ENCODE peak calls at places on chromosome 5, in ten cellular contexts. K is pancreas; W is cardiac muscle cell; I is CD8-positive, alpha-beta T cell; J is breast epithelium; F is AG09309; M is foreskin fibroblast; T is tibial nerve; Y is OCI-LY7; C is heart right ventricle. H is an unnamed sample.

GRCh38 chr5:180304431-180305375 is 12.8 kb upstream of the MAPK9 start:
- DNase-seq in K (peak), W (no peak), I (no peak), J (no peak), F (no peak), M (no peak), T (no peak), Y (no peak), C (no peak), H (no peak)

GRCh38 chr5:169037478-169037877 is 263.5 kb downstream of the SLIT3 start:
- DNase-seq in K (no peak), W (peak), I (no peak), J (no peak), F (no peak), M (no peak), T (no peak), Y (no peak), C (no peak), H (no peak)

GRCh38 chr5:66828551-66829421 is 232.6 kb downstream of the MAST4 start:
- DNase-seq in K (no peak), W (peak), I (peak), J (no peak), F (no peak), M (peak), T (peak), Y (no peak), C (peak), H (peak)

GRCh38 chr5:140821375-140822280 is at the start of gene PCDHA5:
- DNase-seq in K (no peak), W (no peak), I (no peak), J (no peak), F (no peak), M (peak), T (peak), Y (peak), C (no peak), H (no peak)

GRCh38 chr5:10528827-10529226 is 35.0 kb upstream of the ANKRD33B start:
- DNase-seq in K (no peak), W (no peak), I (no peak), J (no peak), F (no peak), M (no peak), T (no peak), Y (no peak), C (no peak), H (no peak)

GRCh38 chr5:677131-678101 is 15.7 kb downstream of the TPPP start:
- DNase-seq in K (peak), W (no peak), I (peak), J (peak), F (no peak), M (no peak), T (no peak), Y (no peak), C (no peak), H (no peak)

GRCh38 chr5:33649801-33650482 is 209.2 kb downstream of the TARS1 start:
- DNase-seq in K (no peak), W (no peak), I (no peak), J (no peak), F (peak), M (peak), T (no peak), Y (no peak), C (no peak), H (peak)

GRCh38 chr5:173472164-173472563 is 143.9 kb upstream of the STC2 start:
- DNase-seq in K (no peak), W (no peak), I (no peak), J (no peak), F (peak), M (peak), T (peak), Y (no peak), C (no peak), H (peak)

GRCh38 chr5:100161868-100162267 is 373.3 kb upstream of the FAM174A start:
- DNase-seq in K (no peak), W (no peak), I (no peak), J (no peak), F (no peak), M (no peak), T (no peak), Y (no peak), C (no peak), H (no peak)

GRCh38 chr5:3029396-3029795 is 277.9 kb upstream of the IRX2 start:
- DNase-seq in K (peak), W (no peak), I (no peak), J (no peak), F (no peak), M (no peak), T (no peak), Y (no peak), C (no peak), H (no peak)

GRCh38 chr5:167582916-167583315 is 708.5 kb upstream of the WWC1 start:
- DNase-seq in K (no peak), W (no peak), I (no peak), J (no peak), F (no peak), M (peak), T (no peak), Y (no peak), C (no peak), H (peak)

GRCh38 chr5:87020099-87020934 is 247.4 kb upstream of the RASA1 start:
- DNase-seq in K (no peak), W (peak), I (peak), J (no peak), F (no peak), M (peak), T (peak), Y (peak), C (peak), H (no peak)

GRCh38 chr5:107088907-107089306 is 581.8 kb downstream of the EFNA5 start:
- DNase-seq in K (no peak), W (no peak), I (no peak), J (no peak), F (no peak), M (peak), T (no peak), Y (no peak), C (no peak), H (no peak)

GRCh38 chr5:37638897-37639296 is 200.9 kb downstream of the GDNF start:
- DNase-seq in K (no peak), W (no peak), I (no peak), J (no peak), F (no peak), M (peak), T (no peak), Y (no peak), C (no peak), H (no peak)

GRCh38 chr5:178590141-178590923 is at the start of gene COL23A1:
- DNase-seq in K (peak), W (peak), I (peak), J (no peak), F (no peak), M (peak), T (peak), Y (no peak), C (peak), H (peak)

GRCh38 chr5:168118042-168118668 is 173.3 kb upstream of the WWC1 start:
- DNase-seq in K (no peak), W (no peak), I (no peak), J (no peak), F (no peak), M (no peak), T (no peak), Y (no peak), C (no peak), H (no peak)

GRCh38 chr5:163544041-163544440 is 38.6 kb downstream of the MAT2B start:
- DNase-seq in K (no peak), W (no peak), I (no peak), J (no peak), F (no peak), M (no peak), T (no peak), Y (no peak), C (no peak), H (no peak)

GRCh38 chr5:61289241-61289640 is 42.8 kb upstream of the ZSWIM6 start:
- DNase-seq in K (no peak), W (no peak), I (no peak), J (no peak), F (no peak), M (peak), T (no peak), Y (no peak), C (no peak), H (no peak)
- TF ChIP-seq CTCF in K (no peak), W (no peak), I (no peak), J (no peak), F (peak), M (no peak), T (no peak), Y (no peak), C (no peak), H (no peak)

GRCh38 chr5:149345892-149346222 is 558 bp downstream of the GRPEL2 start:
- DNase-seq in K (no peak), W (no peak), I (no peak), J (no peak), F (no peak), M (peak), T (no peak), Y (peak), C (no peak), H (no peak)

GRCh38 chr5:149345147-149345891 is at the start of gene GRPEL2:
- DNase-seq in K (peak), W (peak), I (peak), J (peak), F (peak), M (peak), T (peak), Y (peak), C (peak), H (peak)

GRCh38 chr5:149352169-149352568 is 5.7 kb upstream of the PCYOX1L start:
- DNase-seq in K (no peak), W (no peak), I (no peak), J (no peak), F (no peak), M (no peak), T (no peak), Y (no peak), C (no peak), H (no peak)

GRCh38 chr5:149349382-149349781 is 4.1 kb downstream of the GRPEL2 start:
- DNase-seq in K (no peak), W (no peak), I (no peak), J (no peak), F (no peak), M (no peak), T (no peak), Y (no peak), C (no peak), H (no peak)

DNA sequence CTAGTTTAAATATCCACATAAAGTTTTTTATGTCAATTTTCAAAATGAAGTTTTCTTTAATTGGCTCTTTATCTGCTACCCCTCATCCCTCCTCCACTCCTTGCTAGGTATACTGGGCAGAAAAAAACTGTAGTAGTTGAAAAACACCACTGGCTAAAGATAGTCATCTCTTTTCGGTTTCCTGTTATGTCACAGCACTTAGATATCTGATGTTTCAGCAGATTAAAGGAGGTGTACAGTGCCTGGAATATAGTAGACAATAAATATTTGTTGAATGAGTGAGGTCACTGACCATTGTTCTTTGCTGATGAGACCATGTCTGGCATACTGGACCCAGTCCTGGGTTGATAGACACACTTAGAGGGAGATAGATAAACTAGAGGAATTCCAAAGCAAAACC is 3.2 kb downstream of the GRPEL2 start:
- DNase-seq in K (no peak), W (no peak), I (no peak), J (no peak), F (no peak), M (no peak), T (no peak), Y (no peak), C (no peak), H (no peak)
- H3K4me3 ChIP-seq in K (no peak), W (no peak), I (no peak), J (no peak), F (no peak), M (no peak), T (no peak), Y (peak), C (no peak), H (no peak)

GRCh38 chr5:108579236-108579635 is 168.5 kb upstream of the FER start:
- DNase-seq in K (no peak), W (no peak), I (no peak), J (no peak), F (no peak), M (peak), T (no peak), Y (no peak), C (no peak), H (no peak)
- TF ChIP-seq CTCF in K (no peak), W (no peak), I (no peak), J (no peak), F (no peak), M (no peak), T (no peak), Y (no peak), C (no peak), H (no peak)

GRCh38 chr5:73392775-73393174 is 55.8 kb downstream of the FOXD1 start:
- DNase-seq in K (no peak), W (no peak), I (no peak), J (no peak), F (no peak), M (no peak), T (no peak), Y (no peak), C (no peak), H (no peak)

GRCh38 chr5:73391441-73391871 is 57.1 kb downstream of the FOXD1 start:
- DNase-seq in K (no peak), W (no peak), I (no peak), J (no peak), F (peak), M (peak), T (no peak), Y (no peak), C (no peak), H (no peak)

GRCh38 chr5:73395274-73395673 is 53.3 kb downstream of the FOXD1 start:
- DNase-seq in K (no peak), W (no peak), I (no peak), J (no peak), F (no peak), M (no peak), T (no peak), Y (no peak), C (no peak), H (peak)

GRCh38 chr5:73393606-73394489 is 54.7 kb downstream of the FOXD1 start:
- DNase-seq in K (no peak), W (no peak), I (no peak), J (no peak), F (no peak), M (no peak), T (no peak), Y (no peak), C (no peak), H (no peak)

DNA sequence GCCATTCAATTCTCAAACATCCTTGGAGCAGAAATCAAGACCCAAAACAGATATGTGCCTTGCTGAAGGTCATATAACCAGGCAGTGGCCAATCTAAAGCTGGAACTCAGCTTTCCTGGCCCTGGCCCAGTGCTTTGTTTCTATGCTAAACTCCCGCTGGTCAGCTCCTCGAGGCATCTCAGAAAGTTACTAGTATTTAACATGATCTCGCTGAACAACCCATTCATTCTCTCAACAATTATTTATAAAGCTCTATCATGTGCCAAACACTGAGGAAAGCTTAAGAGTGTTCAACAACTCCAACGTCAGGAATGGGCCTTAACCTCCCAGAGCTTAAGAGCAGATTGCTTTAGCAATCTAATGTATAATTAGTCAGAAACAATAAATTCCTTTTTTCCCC is 54.0 kb downstream of the FOXD1 start:
- DNase-seq in K (no peak), W (no peak), I (no peak), J (no peak), F (no peak), M (no peak), T (no peak), Y (no peak), C (no peak), H (no peak)
- H3K4me3 ChIP-seq in K (no peak), W (no peak), I (no peak), J (no peak), F (no peak), M (no peak), T (no peak), Y (no peak), C (no peak), H (no peak)

DNA sequence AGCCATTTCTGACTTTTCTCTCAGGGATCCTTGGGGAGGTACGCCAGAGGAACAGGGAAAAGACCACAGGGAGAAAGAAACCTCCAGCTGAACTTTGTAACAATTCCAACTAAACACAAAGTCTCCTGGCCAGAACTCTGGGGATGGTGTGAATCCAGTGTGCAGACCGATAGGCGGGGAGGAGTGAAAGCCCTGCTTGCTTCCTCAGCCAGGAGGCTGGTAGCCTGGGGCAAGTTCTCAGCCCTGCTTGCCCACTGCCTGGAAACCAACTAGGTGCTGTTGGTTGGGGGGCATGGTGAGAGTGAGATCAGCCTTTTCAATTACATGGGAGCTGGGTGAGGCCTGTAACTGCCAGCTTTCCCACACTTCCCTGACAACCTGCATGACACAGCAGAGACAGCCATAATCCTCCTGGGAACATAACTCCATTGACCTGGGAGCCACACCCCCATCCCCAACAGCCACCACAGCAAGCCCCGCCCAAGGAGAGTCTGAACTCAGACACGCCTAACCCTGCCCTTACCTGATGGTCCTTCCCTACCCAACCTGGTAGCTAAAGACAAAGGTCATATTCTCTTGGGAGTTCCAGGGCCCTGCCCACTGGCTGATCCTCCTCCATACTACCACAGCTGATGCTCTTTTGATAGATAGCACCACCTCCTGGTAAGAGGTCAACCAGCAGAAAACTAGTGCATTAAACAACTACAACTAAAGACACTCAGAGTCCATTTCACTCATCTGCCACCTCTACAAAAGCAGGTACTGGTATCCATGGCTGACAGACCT is 100.1 kb upstream of the TNFAIP8 start:
- DNase-seq in K (peak), W (no peak), I (no peak), J (no peak), F (no peak), M (no peak), T (no peak), Y (peak), C (no peak), H (no peak)
- TF ChIP-seq CTCF in K (no peak), W (peak), I (no peak), J (no peak), F (peak), M (peak), T (no peak), Y (peak), C (no peak), H (no peak)

DNA sequence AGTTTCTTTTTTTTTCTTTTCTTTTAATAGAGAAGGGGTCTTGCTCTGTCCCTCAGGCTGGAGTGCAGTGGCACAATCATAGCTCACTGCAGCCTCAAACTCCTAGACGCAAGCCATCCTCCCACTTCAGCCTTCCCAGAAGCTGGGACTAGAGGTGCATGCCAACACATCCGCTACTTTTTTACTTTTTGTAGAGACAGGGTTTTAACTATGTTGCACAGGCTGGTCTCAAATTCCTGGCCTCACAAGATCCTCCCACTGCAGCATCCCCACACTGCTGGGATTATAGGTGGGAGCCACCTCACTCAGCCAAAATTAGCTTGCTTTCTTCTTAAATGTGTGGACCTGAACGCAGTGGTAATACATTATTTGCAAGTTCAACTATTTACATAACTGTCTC is 66.1 kb downstream of the SERINC5 start:
- DNase-seq in K (no peak), W (no peak), I (no peak), J (no peak), F (no peak), M (no peak), T (no peak), Y (peak), C (no peak), H (no peak)
- H3K4me3 ChIP-seq in K (no peak), W (no peak), I (peak), J (no peak), F (no peak), M (no peak), T (no peak), Y (peak), C (no peak), H (no peak)

DNA sequence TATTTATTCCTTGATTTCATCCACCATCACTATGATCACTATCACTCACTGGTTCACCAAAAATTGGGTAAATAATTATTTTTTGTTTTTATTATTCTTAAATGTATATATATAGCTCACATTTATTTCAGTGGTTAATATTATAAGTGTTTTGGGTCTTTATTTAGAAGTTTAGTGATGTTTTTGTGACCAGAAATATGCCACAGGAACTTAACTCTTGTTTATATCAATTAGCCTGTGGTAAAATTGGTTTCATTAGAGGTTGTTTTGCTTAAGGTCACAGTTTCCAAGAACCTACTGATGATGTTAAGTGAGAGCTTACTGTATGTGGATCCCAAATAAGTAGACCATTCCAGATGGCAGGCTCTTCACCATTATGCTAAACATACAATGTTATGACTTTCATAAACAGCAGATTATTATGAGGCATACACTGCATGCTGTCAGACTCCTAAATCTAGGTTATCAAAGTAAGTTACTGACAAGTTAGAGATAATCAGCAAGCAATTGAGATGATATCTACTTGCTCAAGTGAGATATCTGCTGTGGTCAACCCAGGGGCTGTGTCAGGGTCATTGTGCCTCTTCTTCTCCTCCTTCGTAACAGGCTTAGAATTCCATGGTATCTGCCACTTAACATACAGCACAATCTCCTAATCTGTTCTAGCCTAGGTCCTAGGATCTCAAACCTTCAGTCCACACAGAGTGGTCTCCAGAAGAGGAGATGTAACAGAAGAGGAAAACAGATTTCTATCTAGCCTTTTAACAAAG is 57.6 kb downstream of the NR3C1 start:
- DNase-seq in K (no peak), W (no peak), I (no peak), J (no peak), F (no peak), M (no peak), T (no peak), Y (no peak), C (no peak), H (no peak)
- TF ChIP-seq CTCF in K (no peak), W (no peak), I (no peak), J (no peak), F (no peak), M (no peak), T (no peak), Y (no peak), C (no peak), H (no peak)